ENCODE peak calls at places on chromosomes 1 and 21, in six cellular contexts. L, F, H, Z, X and G are unnamed samples.

GRCh38 chr1:7885513-7886298 is 32.8 kb upstream of the UTS2 start:
- DNase-seq in L (no peak), F (peak; percentile 95), H (no peak), Z (no peak), X (peak; percentile 92), G (no peak)

GRCh38 chr1:8113257-8114220 is 87.4 kb upstream of the ERRFI1 start:
- DNase-seq in L (no peak), F (no peak), H (no peak), Z (no peak), X (no peak), G (peak; percentile 54)

GRCh38 chr1:161139765-161140164 is 7.3 kb upstream of the DEDD start:
- DNase-seq in L (no peak), F (no peak), H (no peak), Z (no peak), X (no peak), G (no peak)

GRCh38 chr1:94543893-94544635 is 2.5 kb upstream of the F3 start:
- DNase-seq in L (no peak), F (no peak), H (no peak), Z (no peak), X (no peak), G (no peak)

GRCh38 chr1:21669287-21670058 is at the start of gene RAP1GAP:
- DNase-seq in L (no peak), F (peak; percentile 78), H (no peak), Z (no peak), X (no peak), G (no peak)

GRCh38 chr1:99265124-99265523 is 832 bp downstream of the PLPPR4 start:
- DNase-seq in L (no peak), F (no peak), H (no peak), Z (no peak), X (no peak), G (no peak)

GRCh38 chr1:114315601-114316000 is 161.9 kb upstream of the SYT6 start:
- DNase-seq in L (no peak), F (no peak), H (no peak), Z (no peak), X (no peak), G (peak; percentile 10)

GRCh38 chr1:9886063-9886742 is 23.9 kb downstream of the CTNNBIP1 start:
- DNase-seq in L (no peak), F (no peak), H (no peak), Z (no peak), X (peak; percentile 36), G (no peak)

GRCh38 chr1:33654267-33654832 is 181.9 kb downstream of the ZSCAN20 start:
- DNase-seq in L (no peak), F (no peak), H (no peak), Z (no peak), X (no peak), G (peak; percentile 28)

GRCh38 chr1:201591348-201591747 is 52.4 kb downstream of the NAV1 start:
- DNase-seq in L (peak; percentile 0), F (peak; percentile 28), H (no peak), Z (no peak), X (no peak), G (no peak)

GRCh38 chr1:1419812-1420653 is 1.0 kb downstream of the ANKRD65 start:
- DNase-seq in L (no peak), F (peak; percentile 73), H (no peak), Z (no peak), X (peak; percentile 82), G (no peak)

GRCh38 chr1:11929849-11930248 is 3.6 kb upstream of the KIAA2013 start:
- DNase-seq in L (peak; percentile 63), F (no peak), H (no peak), Z (no peak), X (no peak), G (peak; percentile 75)

GRCh38 chr21:27424601-27425000 is 457.7 kb upstream of the ADAMTS5 start:
- DNase-seq in L (no peak), F (no peak), H (no peak), Z (no peak), X (no peak), G (peak; percentile 78)

GRCh38 chr21:39932335-39932734 is 65.1 kb downstream of the PCP4 start:
- DNase-seq in L (no peak), F (no peak), H (no peak), Z (no peak), X (no peak), G (no peak)

GRCh38 chr1:3495776-3496745 is 41.6 kb downstream of the ARHGEF16 start:
- DNase-seq in L (no peak), F (no peak), H (no peak), Z (no peak), X (no peak), G (no peak)

GRCh38 chr21:25396135-25396711 is 211.1 kb downstream of the MRPL39 start:
- DNase-seq in L (no peak), F (no peak), H (no peak), Z (no peak), X (no peak), G (no peak)

GRCh38 chr1:70427976-70428375 is 16.9 kb downstream of the CTH start:
- DNase-seq in L (no peak), F (no peak), H (no peak), Z (no peak), X (no peak), G (peak; percentile 30)

GRCh38 chr21:37542512-37542911 is 175.9 kb downstream of the DYRK1A start:
- DNase-seq in L (no peak), F (no peak), H (no peak), Z (no peak), X (no peak), G (no peak)

GRCh38 chr1:151992345-151993083 is 1.1 kb downstream of the S100A10 start:
- DNase-seq in L (peak; percentile 80), F (peak; percentile 90), H (no peak), Z (peak; percentile 99), X (peak; percentile 90), G (peak; percentile 94)

GRCh38 chr1:153561401-153561985 is 4.2 kb downstream of the S100A2 start:
- DNase-seq in L (no peak), F (peak; percentile 48), H (no peak), Z (no peak), X (no peak), G (no peak)

GRCh38 chr1:180675586-180675985 is 43.8 kb downstream of the XPR1 start:
- DNase-seq in L (no peak), F (no peak), H (no peak), Z (no peak), X (no peak), G (no peak)

GRCh38 chr1:187626056-187626455 is 797.3 kb downstream of the PLA2G4A start:
- DNase-seq in L (no peak), F (no peak), H (no peak), Z (no peak), X (no peak), G (no peak)

DNA sequence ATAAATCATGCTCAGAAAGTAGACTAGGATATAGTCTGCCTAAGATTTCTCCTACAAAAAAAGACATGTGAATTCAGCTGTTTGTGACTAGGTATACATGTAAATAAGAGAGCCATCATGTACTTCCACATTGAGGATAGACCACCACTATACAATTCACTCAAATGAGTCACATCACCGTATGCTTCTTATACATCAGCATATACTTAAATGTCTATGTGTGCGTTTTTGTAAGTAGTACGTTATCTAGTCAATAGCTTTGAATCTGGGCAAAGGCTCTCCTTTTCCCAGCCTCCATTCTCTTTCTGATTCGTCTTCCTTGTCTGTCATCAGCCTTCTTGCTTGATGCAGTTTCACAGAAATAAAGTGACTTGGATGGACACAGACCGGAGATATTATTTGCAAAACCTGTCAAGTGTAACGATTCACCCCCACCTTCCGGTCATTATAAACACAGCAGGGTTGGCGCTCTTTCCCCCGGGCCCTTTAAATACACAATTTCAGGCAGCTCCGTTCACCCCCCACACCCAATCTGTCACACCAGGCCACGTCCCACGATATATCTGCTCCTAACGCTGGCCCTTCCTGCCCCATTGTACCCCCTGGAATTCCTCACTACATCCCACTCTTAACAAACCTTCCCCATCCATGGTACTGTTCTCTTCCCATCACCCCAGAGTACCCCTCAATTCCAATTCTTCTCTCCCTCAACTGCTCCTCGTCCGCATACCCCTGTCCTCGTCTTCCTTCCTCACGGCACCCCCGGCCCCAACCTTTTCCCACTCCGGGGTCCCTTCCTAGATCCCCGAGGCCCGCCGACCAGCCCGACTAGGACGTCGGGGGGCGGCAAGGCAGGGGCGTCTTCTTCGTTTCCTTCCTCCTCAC is 636 bp downstream of the VAMP4 start:
- DNase-seq in L (no peak), F (no peak), H (peak; percentile 28), Z (peak; percentile 41), X (peak; percentile 36), G (peak; percentile 66)
- TF ChIP-seq CTCF in L (peak; percentile 5), F (peak; percentile 23), H (peak; percentile 30), Z (peak; percentile 34), X (no peak), G (no peak)

GRCh38 chr1:154906621-154907081 is 29.9 kb downstream of the PMVK start:
- DNase-seq in L (no peak), F (peak; percentile 16), H (no peak), Z (no peak), X (no peak), G (peak; percentile 22)
- TF ChIP-seq CTCF in L (no peak), F (peak; percentile 38), H (no peak), Z (peak; percentile 60), X (no peak), G (peak; percentile 20)

GRCh38 chr1:225572422-225572821 is 80.5 kb downstream of the ENAH start:
- DNase-seq in L (no peak), F (no peak), H (no peak), Z (no peak), X (no peak), G (peak; percentile 32)
- TF ChIP-seq CTCF in L (no peak), F (peak; percentile 7), H (no peak), Z (no peak), X (no peak), G (peak; percentile 24)

GRCh38 chr1:168081373-168082007 is 55.2 kb downstream of the GPR161 start:
- DNase-seq in L (no peak), F (no peak), H (no peak), Z (no peak), X (no peak), G (peak; percentile 93)

GRCh38 chr1:168079761-168080160 is 57.0 kb downstream of the GPR161 start:
- DNase-seq in L (no peak), F (no peak), H (no peak), Z (no peak), X (no peak), G (no peak)

GRCh38 chr1:168084396-168085231 is 52.1 kb downstream of the GPR161 start:
- DNase-seq in L (peak; percentile 38), F (peak; percentile 78), H (peak; percentile 43), Z (no peak), X (peak; percentile 88), G (no peak)

GRCh38 chr1:168083456-168084325 is 53.0 kb downstream of the GPR161 start:
- DNase-seq in L (no peak), F (no peak), H (no peak), Z (no peak), X (no peak), G (peak; percentile 13)

DNA sequence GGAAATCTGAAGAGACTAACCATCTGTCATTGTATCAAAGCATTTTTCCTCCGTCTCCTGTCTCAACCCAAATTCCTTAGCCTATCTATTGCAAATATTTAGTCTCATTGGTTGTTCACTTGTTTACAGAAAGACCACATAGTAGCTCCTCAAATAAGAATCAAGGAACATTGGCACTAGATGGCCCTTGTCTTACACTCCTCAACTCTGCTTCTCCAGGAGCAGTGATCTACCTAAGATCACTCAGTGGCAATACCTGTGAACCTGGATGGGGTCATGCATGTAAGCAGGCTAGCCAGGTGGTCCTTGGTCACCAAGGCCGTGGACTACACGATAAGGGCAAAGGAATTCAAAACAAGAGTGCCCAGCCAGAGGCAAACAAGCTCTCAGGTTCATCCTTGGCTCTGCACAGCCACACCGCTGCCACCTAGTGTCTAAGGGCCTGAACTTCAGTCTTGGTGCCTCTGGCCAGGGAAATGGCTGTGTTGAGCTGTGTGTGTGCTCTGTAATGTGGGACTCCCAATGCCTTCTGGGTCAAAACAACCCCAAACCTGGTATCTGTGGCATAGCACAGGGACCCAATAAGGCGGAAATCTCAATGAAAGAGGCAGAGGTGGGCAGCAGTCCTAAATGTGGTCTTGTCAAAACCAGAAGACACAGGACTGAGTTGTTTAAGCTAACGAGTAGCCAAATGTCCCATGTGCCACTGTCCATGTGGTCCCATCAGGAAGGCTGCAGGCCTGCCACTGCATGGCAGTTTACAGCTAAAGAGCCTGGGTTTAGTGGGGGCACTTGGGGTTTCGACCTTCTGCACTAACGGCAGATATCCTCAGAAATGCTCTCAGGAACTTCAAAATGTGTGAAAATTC is 54.5 kb downstream of the GPR161 start:
- DNase-seq in L (peak; percentile 35), F (peak; percentile 78), H (peak; percentile 43), Z (peak; percentile 61), X (no peak), G (peak; percentile 91)
- TF ChIP-seq CTCF in L (peak; percentile 33), F (peak; percentile 93), H (peak; percentile 92), Z (peak; percentile 90), X (peak; percentile 84), G (peak; percentile 93)